ENCODE peak calls at places on chromosomes 6 and 20, in four cellular contexts. P is left lung, E is brain microvascular endothelial cell, L is fibroblast of lung. W is an unnamed sample.

GRCh38 chr20:33401042-33401921 is at the start of gene CDK5RAP1:
- DNase-seq in P (peak), E (peak), L (peak), W (peak)

GRCh38 chr20:50356522-50356880 is 153.7 kb upstream of the PTPN1 start:
- DNase-seq in P (no peak), E (no peak), L (no peak), W (no peak)

GRCh38 chr6:9405369-9405768 is 970.0 kb upstream of the SLC35B3 start:
- DNase-seq in P (no peak), E (peak), L (peak), W (peak)

GRCh38 chr20:23596856-23597255 is 8.9 kb downstream of the CST9 start:
- DNase-seq in P (no peak), E (peak), L (no peak), W (no peak)

GRCh38 chr6:35292494-35292893 is 5.1 kb upstream of the DEF6 start:
- DNase-seq in P (no peak), E (no peak), L (no peak), W (no peak)

GRCh38 chr20:53903652-53903987 is 166.8 kb downstream of the BCAS1 start:
- DNase-seq in P (no peak), E (no peak), L (no peak), W (no peak)

GRCh38 chr6:160141001-160141726 is 19.5 kb downstream of the SLC22A1 start:
- DNase-seq in P (no peak), E (peak), L (peak), W (peak)

GRCh38 chr20:62386383-62387218 is at the start of gene RPS21:
- DNase-seq in P (peak), E (peak), L (peak), W (peak)

GRCh38 chr6:170451762-170452651 is 101.1 kb downstream of the PSMB1 start:
- DNase-seq in P (peak), E (no peak), L (no peak), W (no peak)

GRCh38 chr6:43005844-43006243 is 7.9 kb downstream of the MEA1 start:
- DNase-seq in P (no peak), E (no peak), L (no peak), W (no peak)

GRCh38 chr6:142047934-142048592 is 84.7 kb upstream of the GJE1 start:
- DNase-seq in P (no peak), E (no peak), L (no peak), W (no peak)